ENCODE peak calls at places on chromosomes 3 and 15, in five cellular contexts. C, P, W, J and O are unnamed samples.

GRCh38 chr3:107674371-107674770 is 151.6 kb downstream of the BBX start:
- DNase-seq in W (no peak), J (no peak), C (no peak), P (no peak), O (no peak)

GRCh38 chr3:52636673-52637072 is 49.0 kb downstream of the PBRM1 start:
- DNase-seq in C (no peak), P (no peak), J (no peak), W (no peak), O (peak; percentile 3)

GRCh38 chr3:100634493-100635272 is 25.3 kb downstream of the ADGRG7 start:
- DNase-seq in W (peak; percentile 75), C (no peak), J (peak; percentile 49), P (peak; percentile 22), O (peak; percentile 27)

GRCh38 chr3:186425788-186426730 is 64.0 kb upstream of the DGKG start:
- DNase-seq in C (no peak), P (peak; percentile 24), W (no peak), J (peak; percentile 67), O (peak; percentile 24)

GRCh38 chr3:153287017-153287416 is 125.0 kb downstream of the RAP2B start:
- DNase-seq in C (no peak), J (no peak), P (no peak), W (no peak), O (no peak)

GRCh38 chr3:173913397-173913796 is 515.9 kb downstream of the NLGN1 start:
- DNase-seq in P (no peak), W (no peak), C (no peak), J (no peak), O (peak; percentile 89)

GRCh38 chr3:73235768-73236167 is 174.3 kb downstream of the EBLN2 start:
- DNase-seq in P (no peak), J (no peak), C (no peak), W (no peak), O (no peak)

GRCh38 chr15:69099976-69100375 is 60.5 kb upstream of the GLCE start:
- DNase-seq in J (no peak), P (no peak), W (no peak), C (no peak), O (no peak)

GRCh38 chr3:133570139-133570936 is 3.1 kb upstream of the CDV3 start:
- DNase-seq in J (no peak), C (no peak), P (no peak), W (peak; percentile 34), O (peak; percentile 38)

GRCh38 chr3:62164746-62165145 is 208.6 kb downstream of the FEZF2 start:
- DNase-seq in J (no peak), P (no peak), C (no peak), W (no peak), O (no peak)

GRCh38 chr15:61558172-61559146 is 329.4 kb upstream of the RORA start:
- DNase-seq in W (no peak), C (no peak), P (peak; percentile 64), J (no peak), O (no peak)

GRCh38 chr15:62112616-62113593 is 46.1 kb downstream of the C2CD4A start:
- DNase-seq in W (peak; percentile 81), C (no peak), J (no peak), P (no peak), O (peak; percentile 70)

GRCh38 chr3:197974016-197974415 is 14.0 kb downstream of the LMLN start:
- DNase-seq in C (no peak), W (no peak), J (no peak), P (no peak), O (no peak)

GRCh38 chr3:197975311-197975710 is 15.3 kb downstream of the LMLN start:
- DNase-seq in P (no peak), C (no peak), W (no peak), J (no peak), O (no peak)

GRCh38 chr3:197970588-197970987 is 10.6 kb downstream of the LMLN start:
- DNase-seq in C (no peak), W (no peak), P (no peak), J (no peak), O (no peak)
- H3K9me3 ChIP-seq in C (no peaks in the 10 kb centered on the region), W (no peaks in the 10 kb centered on the region), P (no peaks in the 10 kb centered on the region), J (peaks cover 37% of the 10 kb centered on the region), O (no peaks in the 10 kb centered on the region)

GRCh38 chr15:20645956-20646355 is 104.4 kb upstream of the GOLGA6L6 start:
- DNase-seq in P (peak; percentile 43), W (peak; percentile 26), C (no peak), J (no peak), O (no peak)
- H3K9me3 ChIP-seq in P (no peaks in the 10 kb centered on the region), W (no peaks in the 10 kb centered on the region), C (no peaks in the 10 kb centered on the region), J (peaks cover 83% of the 10 kb centered on the region), O (peaks cover 30% of the 10 kb centered on the region)

GRCh38 chr15:25186411-25186810 is 231.6 kb downstream of the SNRPN start:
- DNase-seq in C (no peak), P (no peak), W (no peak), J (no peak), O (no peak)
- H3K9me3 ChIP-seq in C (no peaks in the 10 kb centered on the region), P (no peaks in the 10 kb centered on the region), W (peaks cover 12% of the 10 kb centered on the region), J (no peaks in the 10 kb centered on the region), O (no peaks in the 10 kb centered on the region)

GRCh38 chr3:1955170-1955569 is 143.5 kb upstream of the CNTN4 start:
- DNase-seq in J (no peak), C (no peak), W (no peak), P (no peak), O (no peak)
- H3K9me3 ChIP-seq in J (peaks cover 10% of the 10 kb centered on the region), C (no peaks in the 10 kb centered on the region), W (no peaks in the 10 kb centered on the region), P (no peaks in the 10 kb centered on the region), O (no peaks in the 10 kb centered on the region)

GRCh38 chr15:25180606-25181289 is 226.0 kb downstream of the SNRPN start:
- DNase-seq in W (peak; percentile 1), C (no peak), P (no peak), J (peak; percentile 12), O (no peak)
- H3K9me3 ChIP-seq in W (peaks cover 1% of the 10 kb centered on the region), C (no peaks in the 10 kb centered on the region), P (no peaks in the 10 kb centered on the region), J (no peaks in the 10 kb centered on the region), O (no peaks in the 10 kb centered on the region)

DNA sequence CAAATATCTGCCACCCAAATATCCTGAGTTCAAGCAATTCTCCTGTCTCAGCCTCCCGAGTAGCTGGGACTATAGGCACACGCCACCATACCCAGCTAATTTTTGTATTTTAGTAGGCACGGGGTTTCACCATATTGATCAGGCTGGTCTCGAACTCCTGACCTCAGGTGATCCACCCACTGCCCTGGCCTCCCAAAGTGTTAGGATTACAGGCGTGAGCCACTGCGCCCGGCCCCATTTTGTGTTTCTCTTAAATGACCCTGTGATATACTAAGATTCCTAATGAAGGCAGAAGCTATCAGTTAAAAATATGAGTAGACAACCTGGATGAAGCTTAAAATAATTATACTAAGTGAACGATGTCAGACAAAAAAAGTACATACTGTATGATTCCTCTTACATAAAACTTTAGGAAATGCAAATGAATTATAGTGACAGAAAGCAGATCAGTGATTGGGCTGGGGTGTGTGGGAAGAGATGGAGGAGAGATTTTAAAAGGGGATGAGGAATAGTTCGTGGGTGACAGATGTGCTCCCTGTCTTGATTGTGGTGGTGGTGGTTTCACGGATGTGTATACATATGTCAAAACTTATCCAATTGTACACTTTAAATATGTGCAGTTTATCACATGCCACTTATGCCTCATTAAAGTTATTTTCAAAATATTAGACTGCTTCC is 3.8 kb upstream of the KLHL40 start:
- DNase-seq in W (no peak), J (no peak), C (no peak), P (no peak), O (no peak)
- H3K9me3 ChIP-seq in W (no peaks in the 10 kb centered on the region), J (no peaks in the 10 kb centered on the region), C (no peaks in the 10 kb centered on the region), P (no peaks in the 10 kb centered on the region), O (no peaks in the 10 kb centered on the region)